ENCODE peak calls at places on chromosome 1, in ten cellular contexts. X is HS-5, B is heart left ventricle, W is NCI-H1417, Z is cardiac fibroblast, V is heart right ventricle, N is choroid plexus epithelial cell, L is spleen, Y is substantia nigra, P is Right ventricle myocardium superior. A is an unnamed sample.

GRCh38 chr1:44775930-44776748 is 799 bp downstream of the RPS8 start:
- DNase-seq in Y (peak; percentile 53), L (peak; percentile 88), X (no peak), V (no peak), N (peak; percentile 37), B (peak; percentile 71), Z (no peak), P (no peak), W (no peak), A (no peak)

GRCh38 chr1:222880586-222880985 is 65.7 kb downstream of the DISP1 start:
- DNase-seq in N (peak; percentile 74), B (no peak), Y (no peak), V (no peak), X (no peak), W (no peak), P (no peak), Z (peak; percentile 50), L (no peak), A (no peak)

GRCh38 chr1:5664081-5664480 is 328.1 kb downstream of the NPHP4 start:
- DNase-seq in Z (no peak), V (no peak), W (no peak), L (no peak), P (no peak), X (no peak), N (no peak), B (no peak), Y (no peak), A (no peak)

GRCh38 chr1:167701510-167701909 is 20.3 kb upstream of the MPZL1 start:
- DNase-seq in B (no peak), Z (no peak), P (no peak), V (no peak), W (no peak), X (no peak), Y (no peak), L (no peak), N (no peak), A (no peak)

GRCh38 chr1:233341117-233341516 is 13.6 kb downstream of the MAP3K21 start:
- DNase-seq in L (no peak), B (no peak), P (no peak), Z (no peak), N (no peak), V (no peak), W (no peak), X (no peak), Y (no peak), A (no peak)

GRCh38 chr1:44688760-44689446 is 14.4 kb downstream of the ARMH1 start:
- DNase-seq in L (peak; percentile 11), X (no peak), W (no peak), B (no peak), V (no peak), Y (no peak), P (no peak), Z (no peak), N (no peak), A (no peak)

GRCh38 chr1:38060557-38060956 is 14.0 kb upstream of the POU3F1 start:
- DNase-seq in L (no peak), Z (no peak), X (no peak), N (no peak), Y (no peak), B (no peak), P (no peak), V (no peak), W (no peak), A (no peak)

GRCh38 chr1:207831517-207832327 is 79.2 kb downstream of the CD34 start:
- DNase-seq in X (no peak), Y (no peak), Z (no peak), W (no peak), B (no peak), N (peak; percentile 71), P (no peak), L (no peak), V (no peak), A (no peak)

GRCh38 chr1:82978461-82979324 is 1020.2 kb downstream of the TTLL7 start:
- DNase-seq in Y (no peak), X (no peak), B (no peak), W (no peak), Z (no peak), V (no peak), P (no peak), L (no peak), N (peak; percentile 9), A (no peak)

GRCh38 chr1:53125623-53126360 is 16.6 kb downstream of the SLC1A7 start:
- DNase-seq in V (no peak), L (no peak), X (no peak), B (no peak), Z (peak; percentile 56), N (no peak), W (no peak), P (peak; percentile 56), Y (no peak), A (no peak)

GRCh38 chr1:47759581-47760247 is 237.5 kb downstream of the TRABD2B start:
- DNase-seq in N (no peak), X (no peak), P (no peak), L (peak; percentile 25), V (no peak), W (no peak), Y (no peak), Z (no peak), B (no peak), A (no peak)

GRCh38 chr1:18732686-18733085 is 102.0 kb downstream of the PAX7 start:
- DNase-seq in V (no peak), N (no peak), Y (no peak), Z (no peak), P (no peak), L (no peak), B (no peak), X (no peak), W (no peak), A (no peak)

GRCh38 chr1:11571906-11572616 is 82.2 kb downstream of the FBXO2 start:
- DNase-seq in X (no peak), V (no peak), P (no peak), B (no peak), Y (no peak), N (no peak), W (no peak), L (peak; percentile 28), Z (no peak), A (no peak)

GRCh38 chr1:71049951-71050598 is 2.5 kb upstream of the PTGER3 start:
- DNase-seq in N (peak; percentile 88), P (no peak), Z (peak; percentile 82), L (no peak), Y (no peak), W (peak; percentile 40), B (no peak), X (peak; percentile 64), V (peak; percentile 40), A (no peak)

A was measured in occipital lobe.